ENCODE peak calls at places on chromosomes 1 and 21, in ten cellular contexts. C is MV-4-11, T is NCI-H1417, L is foreskin fibroblast, D is HT1080, J is amniotic stem cell, P is LoVo, X is GM12865, Y is NCI-H1436, E is AG08395. I is an unnamed sample.

GRCh38 chr1:86551305-86551704 is 4.4 kb downstream of the CLCA4 start:
- DNase-seq in X (no peak), J (no peak), Y (no peak), P (no peak), T (no peak), D (no peak), L (no peak), E (no peak), C (no peak), I (no peak)

GRCh38 chr1:10471411-10472219 is 714 bp downstream of the DFFA start:
- DNase-seq in P (no peak), X (peak; percentile 44), T (no peak), E (no peak), Y (no peak), J (no peak), C (no peak), L (no peak), D (peak; percentile 26), I (peak; percentile 14)

GRCh38 chr1:39701092-39701460 is 9.8 kb upstream of the HPCAL4 start:
- DNase-seq in X (no peak), E (no peak), Y (no peak), C (no peak), L (no peak), T (peak; percentile 61), J (no peak), P (no peak), D (peak; percentile 27), I (peak; percentile 34)

GRCh38 chr1:174060090-174060489 is 37.9 kb upstream of the RC3H1 start:
- DNase-seq in J (no peak), X (no peak), D (peak; percentile 85), C (no peak), L (no peak), Y (no peak), P (no peak), T (no peak), E (no peak), I (no peak)

GRCh38 chr1:230144010-230144614 is 77.1 kb downstream of the GALNT2 start:
- DNase-seq in P (no peak), L (no peak), Y (no peak), D (no peak), J (no peak), E (no peak), X (no peak), T (peak; percentile 61), C (no peak), I (peak; percentile 80)

GRCh38 chr21:35476616-35477395 is 427.7 kb upstream of the RUNX1 start:
- DNase-seq in P (no peak), T (no peak), E (peak; percentile 43), J (no peak), C (no peak), D (peak; percentile 56), Y (no peak), X (no peak), L (peak; percentile 30), I (no peak)

GRCh38 chr1:26291433-26291832 is 11.5 kb downstream of the SH3BGRL3 start:
- DNase-seq in C (no peak), Y (no peak), L (no peak), P (no peak), J (no peak), X (no peak), E (no peak), D (no peak), T (no peak), I (no peak)

GRCh38 chr1:243230914-243231313 is 24.2 kb downstream of the CEP170 start:
- DNase-seq in E (no peak), J (no peak), D (peak; percentile 30), C (peak; percentile 62), T (peak; percentile 24), X (no peak), L (no peak), P (no peak), Y (peak; percentile 56), I (peak; percentile 16)

GRCh38 chr1:58774027-58774426 is 9.8 kb downstream of the JUN start:
- DNase-seq in X (no peak), L (no peak), E (no peak), T (no peak), Y (no peak), P (no peak), D (no peak), J (no peak), C (peak; percentile 36), I (no peak)

GRCh38 chr1:210728437-210729149 is 399.9 kb downstream of the HHAT start:
- DNase-seq in X (no peak), Y (no peak), D (no peak), E (no peak), C (no peak), J (no peak), P (no peak), L (no peak), T (peak; percentile 18), I (no peak)

GRCh38 chr1:114009393-114009792 is 30.1 kb downstream of the OLFML3 start:
- DNase-seq in E (no peak), C (peak; percentile 41), Y (no peak), D (peak; percentile 50), T (no peak), L (peak; percentile 32), X (no peak), J (no peak), P (peak; percentile 4), I (no peak)

GRCh38 chr1:206890125-206890637 is 7.1 kb upstream of the IL24 start:
- DNase-seq in P (peak; percentile 69), D (peak; percentile 92), L (no peak), X (no peak), T (no peak), Y (no peak), C (no peak), J (no peak), E (peak; percentile 31), I (no peak)

GRCh38 chr1:94646786-94647555 is 105.4 kb upstream of the F3 start:
- DNase-seq in T (no peak), Y (no peak), E (no peak), L (peak; percentile 21), P (no peak), D (no peak), C (no peak), J (no peak), X (no peak), I (no peak)

GRCh38 chr1:245858022-245858421 is 649.1 kb downstream of the SMYD3 start:
- DNase-seq in Y (no peak), J (no peak), D (no peak), E (no peak), X (no peak), L (no peak), T (no peak), P (no peak), C (no peak), I (no peak)

GRCh38 chr1:119288751-119289150 is 79.8 kb upstream of the HAO2 start:
- DNase-seq in X (no peak), C (no peak), Y (no peak), J (no peak), E (no peak), L (no peak), D (peak; percentile 53), P (no peak), T (no peak), I (no peak)

GRCh38 chr1:225846331-225847310 is 35.6 kb downstream of the TMEM63A start:
- DNase-seq in C (no peak), E (no peak), P (no peak), D (no peak), X (no peak), L (no peak), T (no peak), J (no peak), Y (no peak), I (no peak)

GRCh38 chr1:32774950-32775634 is 42.1 kb downstream of the YARS1 start:
- DNase-seq in P (no peak), D (peak; percentile 86), J (no peak), X (no peak), Y (no peak), L (no peak), T (peak; percentile 41), C (no peak), E (peak; percentile 46), I (peak; percentile 83)

GRCh38 chr1:161044535-161044907 is 1.3 kb downstream of the USF1 start:
- DNase-seq in D (no peak), C (no peak), Y (no peak), E (no peak), L (no peak), T (no peak), P (no peak), J (no peak), X (no peak), I (no peak)

GRCh38 chr1:28887835-28888682 is 26.3 kb upstream of the EPB41 start:
- DNase-seq in J (no peak), D (no peak), X (no peak), L (no peak), T (peak; percentile 28), C (no peak), Y (no peak), P (no peak), E (no peak), I (no peak)

GRCh38 chr1:226064168-226064815 is 1.8 kb downstream of the H3-3A start:
- DNase-seq in C (peak; percentile 50), Y (peak; percentile 31), P (peak; percentile 41), X (no peak), T (peak; percentile 64), L (no peak), D (peak; percentile 51), E (no peak), J (no peak), I (no peak)

GRCh38 chr21:37380349-37381323 is 14.1 kb downstream of the DYRK1A start:
- DNase-seq in P (no peak), Y (no peak), D (no peak), T (peak; percentile 26), L (no peak), C (no peak), J (no peak), E (no peak), X (no peak), I (no peak)

GRCh38 chr1:3434406-3435110 is 19.9 kb upstream of the ARHGEF16 start:
- DNase-seq in L (no peak), C (no peak), Y (no peak), P (no peak), J (no peak), T (no peak), E (no peak), D (no peak), X (no peak), I (no peak)

GRCh38 chr1:24416666-24417391 is 1.2 kb downstream of the NIPAL3 start:
- DNase-seq in X (peak; percentile 76), Y (no peak), T (peak; percentile 24), E (peak; percentile 85), C (peak; percentile 78), D (peak; percentile 96), J (peak; percentile 94), P (peak; percentile 61), L (peak; percentile 97), I (no peak)

GRCh38 chr1:238954865-238955264 is 431.5 kb upstream of the CHRM3 start:
- DNase-seq in Y (no peak), D (peak; percentile 32), E (no peak), L (no peak), J (no peak), X (no peak), C (no peak), P (no peak), T (no peak), I (no peak)

GRCh38 chr1:58592521-58593134 is 15.6 kb upstream of the TACSTD2 start:
- DNase-seq in T (no peak), E (peak; percentile 92), L (peak; percentile 96), Y (no peak), P (peak; percentile 30), C (no peak), X (no peak), J (peak; percentile 26), D (peak; percentile 91), I (no peak)